ENCODE peak calls at places on chromosome 1, in nine cellular contexts. One of them, this sample, is unnamed.

GRCh38 chr1:34808051-34808810 is 15.4 kb downstream of the GJA4 start:
- DNase-seq in midbrain: no peak
- DNase-seq in stimulated activated CD8-positive, alpha-beta memory T cell treated with anti-CD3 and anti-CD28 coated beads, Interleukin-4, amount 100 ng/mL, for 24 hours: no peak
- DNase-seq in posterior vena cava: no peak
- DNase-seq in left colon: no peak
- DNase-seq in thoracic aorta: no peak
- DNase-seq in Jurkat, Clone E6-1: no peak
- DNase-seq in stimulated activated CD4-positive, alpha-beta T cell treated with anti-CD3 and anti-CD28 coated beads, Interleukin-15, amount 100 ng/mL, for 24 hours: no peak
- DNase-seq in lung microvascular endothelial cell: no peak
- DNase-seq in this sample: no peak

GRCh38 chr1:226644541-226645176 is 94.4 kb downstream of the ITPKB start:
- DNase-seq in midbrain: no peak
- DNase-seq in stimulated activated CD8-positive, alpha-beta memory T cell treated with anti-CD3 and anti-CD28 coated beads, Interleukin-4, amount 100 ng/mL, for 24 hours: no peak
- DNase-seq in posterior vena cava: peak
- DNase-seq in left colon: peak
- DNase-seq in thoracic aorta: no peak
- DNase-seq in Jurkat, Clone E6-1: no peak
- DNase-seq in stimulated activated CD4-positive, alpha-beta T cell treated with anti-CD3 and anti-CD28 coated beads, Interleukin-15, amount 100 ng/mL, for 24 hours: peak
- DNase-seq in lung microvascular endothelial cell: no peak
- DNase-seq in this sample: no peak

GRCh38 chr1:21882721-21883415 is 54.2 kb downstream of the HSPG2 start:
- DNase-seq in midbrain: no peak
- DNase-seq in stimulated activated CD8-positive, alpha-beta memory T cell treated with anti-CD3 and anti-CD28 coated beads, Interleukin-4, amount 100 ng/mL, for 24 hours: no peak
- DNase-seq in posterior vena cava: no peak
- DNase-seq in left colon: no peak
- DNase-seq in thoracic aorta: no peak
- DNase-seq in Jurkat, Clone E6-1: no peak
- DNase-seq in stimulated activated CD4-positive, alpha-beta T cell treated with anti-CD3 and anti-CD28 coated beads, Interleukin-15, amount 100 ng/mL, for 24 hours: no peak
- DNase-seq in lung microvascular endothelial cell: no peak
- DNase-seq in this sample: no peak

GRCh38 chr1:35808376-35809155 is 750 bp downstream of the AGO4 start:
- DNase-seq in midbrain: peak
- DNase-seq in stimulated activated CD8-positive, alpha-beta memory T cell treated with anti-CD3 and anti-CD28 coated beads, Interleukin-4, amount 100 ng/mL, for 24 hours: no peak
- DNase-seq in posterior vena cava: peak
- DNase-seq in left colon: peak
- DNase-seq in thoracic aorta: no peak
- DNase-seq in Jurkat, Clone E6-1: no peak
- DNase-seq in stimulated activated CD4-positive, alpha-beta T cell treated with anti-CD3 and anti-CD28 coated beads, Interleukin-15, amount 100 ng/mL, for 24 hours: peak
- DNase-seq in lung microvascular endothelial cell: peak
- DNase-seq in this sample: peak

GRCh38 chr1:204569478-204569877 is 53.3 kb downstream of the MDM4 start:
- DNase-seq in midbrain: no peak
- DNase-seq in stimulated activated CD8-positive, alpha-beta memory T cell treated with anti-CD3 and anti-CD28 coated beads, Interleukin-4, amount 100 ng/mL, for 24 hours: no peak
- DNase-seq in posterior vena cava: no peak
- DNase-seq in left colon: no peak
- DNase-seq in thoracic aorta: no peak
- DNase-seq in Jurkat, Clone E6-1: no peak
- DNase-seq in stimulated activated CD4-positive, alpha-beta T cell treated with anti-CD3 and anti-CD28 coated beads, Interleukin-15, amount 100 ng/mL, for 24 hours: no peak
- DNase-seq in lung microvascular endothelial cell: no peak
- DNase-seq in this sample: no peak

GRCh38 chr1:230864441-230864840 is 3.9 kb downstream of the C1orf198 start:
- DNase-seq in midbrain: no peak
- DNase-seq in stimulated activated CD8-positive, alpha-beta memory T cell treated with anti-CD3 and anti-CD28 coated beads, Interleukin-4, amount 100 ng/mL, for 24 hours: no peak
- DNase-seq in posterior vena cava: no peak
- DNase-seq in left colon: no peak
- DNase-seq in thoracic aorta: no peak
- DNase-seq in Jurkat, Clone E6-1: no peak
- DNase-seq in stimulated activated CD4-positive, alpha-beta T cell treated with anti-CD3 and anti-CD28 coated beads, Interleukin-15, amount 100 ng/mL, for 24 hours: no peak
- DNase-seq in lung microvascular endothelial cell: no peak
- DNase-seq in this sample: no peak

GRCh38 chr1:113453771-113454083 is 63.4 kb downstream of the MAGI3 start:
- DNase-seq in midbrain: no peak
- DNase-seq in stimulated activated CD8-positive, alpha-beta memory T cell treated with anti-CD3 and anti-CD28 coated beads, Interleukin-4, amount 100 ng/mL, for 24 hours: no peak
- DNase-seq in posterior vena cava: no peak
- DNase-seq in left colon: no peak
- DNase-seq in thoracic aorta: no peak
- DNase-seq in Jurkat, Clone E6-1: no peak
- DNase-seq in stimulated activated CD4-positive, alpha-beta T cell treated with anti-CD3 and anti-CD28 coated beads, Interleukin-15, amount 100 ng/mL, for 24 hours: no peak
- DNase-seq in lung microvascular endothelial cell: no peak
- DNase-seq in this sample: no peak

GRCh38 chr1:96804649-96805048 is 83.1 kb downstream of the PTBP2 start:
- DNase-seq in midbrain: no peak
- DNase-seq in stimulated activated CD8-positive, alpha-beta memory T cell treated with anti-CD3 and anti-CD28 coated beads, Interleukin-4, amount 100 ng/mL, for 24 hours: no peak
- DNase-seq in posterior vena cava: no peak
- DNase-seq in left colon: no peak
- DNase-seq in thoracic aorta: no peak
- DNase-seq in Jurkat, Clone E6-1: no peak
- DNase-seq in stimulated activated CD4-positive, alpha-beta T cell treated with anti-CD3 and anti-CD28 coated beads, Interleukin-15, amount 100 ng/mL, for 24 hours: no peak
- DNase-seq in lung microvascular endothelial cell: peak
- DNase-seq in this sample: no peak

GRCh38 chr1:228737613-228738012 is 2.3 kb downstream of the RHOU start:
- DNase-seq in midbrain: no peak
- DNase-seq in stimulated activated CD8-positive, alpha-beta memory T cell treated with anti-CD3 and anti-CD28 coated beads, Interleukin-4, amount 100 ng/mL, for 24 hours: no peak
- DNase-seq in posterior vena cava: no peak
- DNase-seq in left colon: peak
- DNase-seq in thoracic aorta: no peak
- DNase-seq in Jurkat, Clone E6-1: no peak
- DNase-seq in stimulated activated CD4-positive, alpha-beta T cell treated with anti-CD3 and anti-CD28 coated beads, Interleukin-15, amount 100 ng/mL, for 24 hours: no peak
- DNase-seq in lung microvascular endothelial cell: no peak
- DNase-seq in this sample: no peak

GRCh38 chr1:9439074-9439761 is 100.0 kb upstream of the SLC25A33 start:
- DNase-seq in midbrain: no peak
- DNase-seq in stimulated activated CD8-positive, alpha-beta memory T cell treated with anti-CD3 and anti-CD28 coated beads, Interleukin-4, amount 100 ng/mL, for 24 hours: no peak
- DNase-seq in posterior vena cava: no peak
- DNase-seq in left colon: peak
- DNase-seq in thoracic aorta: no peak
- DNase-seq in Jurkat, Clone E6-1: no peak
- DNase-seq in stimulated activated CD4-positive, alpha-beta T cell treated with anti-CD3 and anti-CD28 coated beads, Interleukin-15, amount 100 ng/mL, for 24 hours: no peak
- DNase-seq in lung microvascular endothelial cell: no peak
- DNase-seq in this sample: peak

GRCh38 chr1:68221971-68222355 is 10.4 kb downstream of the WLS start:
- DNase-seq in midbrain: no peak
- DNase-seq in stimulated activated CD8-positive, alpha-beta memory T cell treated with anti-CD3 and anti-CD28 coated beads, Interleukin-4, amount 100 ng/mL, for 24 hours: no peak
- DNase-seq in posterior vena cava: no peak
- DNase-seq in left colon: no peak
- DNase-seq in thoracic aorta: no peak
- DNase-seq in Jurkat, Clone E6-1: no peak
- DNase-seq in stimulated activated CD4-positive, alpha-beta T cell treated with anti-CD3 and anti-CD28 coated beads, Interleukin-15, amount 100 ng/mL, for 24 hours: no peak
- DNase-seq in lung microvascular endothelial cell: peak
- DNase-seq in this sample: no peak

GRCh38 chr1:206544562-206545257 is 37.4 kb downstream of the RASSF5 start:
- DNase-seq in midbrain: peak
- DNase-seq in stimulated activated CD8-positive, alpha-beta memory T cell treated with anti-CD3 and anti-CD28 coated beads, Interleukin-4, amount 100 ng/mL, for 24 hours: peak
- DNase-seq in posterior vena cava: peak
- DNase-seq in left colon: no peak
- DNase-seq in thoracic aorta: peak
- DNase-seq in Jurkat, Clone E6-1: peak
- DNase-seq in stimulated activated CD4-positive, alpha-beta T cell treated with anti-CD3 and anti-CD28 coated beads, Interleukin-15, amount 100 ng/mL, for 24 hours: peak
- DNase-seq in lung microvascular endothelial cell: peak
- DNase-seq in this sample: peak

GRCh38 chr1:83547903-83548302 is 451.0 kb downstream of the TTLL7 start:
- DNase-seq in midbrain: no peak
- DNase-seq in stimulated activated CD8-positive, alpha-beta memory T cell treated with anti-CD3 and anti-CD28 coated beads, Interleukin-4, amount 100 ng/mL, for 24 hours: no peak
- DNase-seq in posterior vena cava: no peak
- DNase-seq in left colon: no peak
- DNase-seq in thoracic aorta: no peak
- DNase-seq in Jurkat, Clone E6-1: no peak
- DNase-seq in stimulated activated CD4-positive, alpha-beta T cell treated with anti-CD3 and anti-CD28 coated beads, Interleukin-15, amount 100 ng/mL, for 24 hours: no peak
- DNase-seq in lung microvascular endothelial cell: no peak
- DNase-seq in this sample: peak

GRCh38 chr1:230105754-230106625 is 39.0 kb downstream of the GALNT2 start:
- DNase-seq in midbrain: no peak
- DNase-seq in stimulated activated CD8-positive, alpha-beta memory T cell treated with anti-CD3 and anti-CD28 coated beads, Interleukin-4, amount 100 ng/mL, for 24 hours: no peak
- DNase-seq in posterior vena cava: no peak
- DNase-seq in left colon: no peak
- DNase-seq in thoracic aorta: no peak
- DNase-seq in Jurkat, Clone E6-1: no peak
- DNase-seq in stimulated activated CD4-positive, alpha-beta T cell treated with anti-CD3 and anti-CD28 coated beads, Interleukin-15, amount 100 ng/mL, for 24 hours: no peak
- DNase-seq in lung microvascular endothelial cell: peak
- DNase-seq in this sample: peak

GRCh38 chr1:205672395-205672889 is 7.9 kb downstream of the SLC45A3 start:
- DNase-seq in midbrain: no peak
- DNase-seq in stimulated activated CD8-positive, alpha-beta memory T cell treated with anti-CD3 and anti-CD28 coated beads, Interleukin-4, amount 100 ng/mL, for 24 hours: no peak
- DNase-seq in posterior vena cava: no peak
- DNase-seq in left colon: no peak
- DNase-seq in thoracic aorta: no peak
- DNase-seq in Jurkat, Clone E6-1: no peak
- DNase-seq in stimulated activated CD4-positive, alpha-beta T cell treated with anti-CD3 and anti-CD28 coated beads, Interleukin-15, amount 100 ng/mL, for 24 hours: no peak
- DNase-seq in lung microvascular endothelial cell: no peak
- DNase-seq in this sample: no peak

GRCh38 chr1:101452825-101453224 is 216.0 kb downstream of the S1PR1 start:
- DNase-seq in midbrain: no peak
- DNase-seq in stimulated activated CD8-positive, alpha-beta memory T cell treated with anti-CD3 and anti-CD28 coated beads, Interleukin-4, amount 100 ng/mL, for 24 hours: no peak
- DNase-seq in posterior vena cava: no peak
- DNase-seq in left colon: no peak
- DNase-seq in thoracic aorta: no peak
- DNase-seq in Jurkat, Clone E6-1: no peak
- DNase-seq in stimulated activated CD4-positive, alpha-beta T cell treated with anti-CD3 and anti-CD28 coated beads, Interleukin-15, amount 100 ng/mL, for 24 hours: no peak
- DNase-seq in lung microvascular endothelial cell: no peak
- DNase-seq in this sample: peak

GRCh38 chr1:38014724-38015424 is 2.3 kb downstream of the UTP11 start:
- DNase-seq in midbrain: no peak
- DNase-seq in stimulated activated CD8-positive, alpha-beta memory T cell treated with anti-CD3 and anti-CD28 coated beads, Interleukin-4, amount 100 ng/mL, for 24 hours: no peak
- DNase-seq in posterior vena cava: peak
- DNase-seq in left colon: no peak
- DNase-seq in thoracic aorta: no peak
- DNase-seq in Jurkat, Clone E6-1: no peak
- DNase-seq in stimulated activated CD4-positive, alpha-beta T cell treated with anti-CD3 and anti-CD28 coated beads, Interleukin-15, amount 100 ng/mL, for 24 hours: no peak
- DNase-seq in lung microvascular endothelial cell: no peak
- DNase-seq in this sample: no peak

GRCh38 chr1:67005068-67005467 is 48.9 kb downstream of the SLC35D1 start:
- DNase-seq in midbrain: peak
- DNase-seq in stimulated activated CD8-positive, alpha-beta memory T cell treated with anti-CD3 and anti-CD28 coated beads, Interleukin-4, amount 100 ng/mL, for 24 hours: no peak
- DNase-seq in posterior vena cava: no peak
- DNase-seq in left colon: no peak
- DNase-seq in thoracic aorta: no peak
- DNase-seq in Jurkat, Clone E6-1: no peak
- DNase-seq in stimulated activated CD4-positive, alpha-beta T cell treated with anti-CD3 and anti-CD28 coated beads, Interleukin-15, amount 100 ng/mL, for 24 hours: no peak
- DNase-seq in lung microvascular endothelial cell: no peak
- DNase-seq in this sample: no peak

GRCh38 chr1:183284086-183284485 is 98.0 kb downstream of the LAMC2 start:
- DNase-seq in midbrain: no peak
- DNase-seq in stimulated activated CD8-positive, alpha-beta memory T cell treated with anti-CD3 and anti-CD28 coated beads, Interleukin-4, amount 100 ng/mL, for 24 hours: no peak
- DNase-seq in posterior vena cava: no peak
- DNase-seq in left colon: no peak
- DNase-seq in thoracic aorta: no peak
- DNase-seq in Jurkat, Clone E6-1: no peak
- DNase-seq in stimulated activated CD4-positive, alpha-beta T cell treated with anti-CD3 and anti-CD28 coated beads, Interleukin-15, amount 100 ng/mL, for 24 hours: no peak
- DNase-seq in lung microvascular endothelial cell: no peak
- DNase-seq in this sample: no peak

GRCh38 chr1:48058135-48058534 is 61.0 kb upstream of the TRABD2B start:
- DNase-seq in midbrain: no peak
- DNase-seq in stimulated activated CD8-positive, alpha-beta memory T cell treated with anti-CD3 and anti-CD28 coated beads, Interleukin-4, amount 100 ng/mL, for 24 hours: no peak
- DNase-seq in posterior vena cava: no peak
- DNase-seq in left colon: no peak
- DNase-seq in thoracic aorta: no peak
- DNase-seq in Jurkat, Clone E6-1: no peak
- DNase-seq in stimulated activated CD4-positive, alpha-beta T cell treated with anti-CD3 and anti-CD28 coated beads, Interleukin-15, amount 100 ng/mL, for 24 hours: no peak
- DNase-seq in lung microvascular endothelial cell: no peak
- DNase-seq in this sample: no peak

GRCh38 chr1:215045647-215046308 is 36.8 kb upstream of the KCNK2 start:
- DNase-seq in midbrain: no peak
- DNase-seq in stimulated activated CD8-positive, alpha-beta memory T cell treated with anti-CD3 and anti-CD28 coated beads, Interleukin-4, amount 100 ng/mL, for 24 hours: no peak
- DNase-seq in posterior vena cava: no peak
- DNase-seq in left colon: no peak
- DNase-seq in thoracic aorta: no peak
- DNase-seq in Jurkat, Clone E6-1: no peak
- DNase-seq in stimulated activated CD4-positive, alpha-beta T cell treated with anti-CD3 and anti-CD28 coated beads, Interleukin-15, amount 100 ng/mL, for 24 hours: no peak
- DNase-seq in lung microvascular endothelial cell: no peak
- DNase-seq in this sample: no peak

GRCh38 chr1:2227341-2228156 is 570 bp upstream of the SKI start:
- DNase-seq in midbrain: peak
- DNase-seq in stimulated activated CD8-positive, alpha-beta memory T cell treated with anti-CD3 and anti-CD28 coated beads, Interleukin-4, amount 100 ng/mL, for 24 hours: peak
- DNase-seq in posterior vena cava: peak
- DNase-seq in left colon: peak
- DNase-seq in thoracic aorta: peak
- DNase-seq in Jurkat, Clone E6-1: peak
- DNase-seq in stimulated activated CD4-positive, alpha-beta T cell treated with anti-CD3 and anti-CD28 coated beads, Interleukin-15, amount 100 ng/mL, for 24 hours: peak
- DNase-seq in lung microvascular endothelial cell: peak
- DNase-seq in this sample: peak

GRCh38 chr1:6831368-6831767 is 46.1 kb downstream of the CAMTA1 start:
- DNase-seq in midbrain: no peak
- DNase-seq in stimulated activated CD8-positive, alpha-beta memory T cell treated with anti-CD3 and anti-CD28 coated beads, Interleukin-4, amount 100 ng/mL, for 24 hours: no peak
- DNase-seq in posterior vena cava: no peak
- DNase-seq in left colon: no peak
- DNase-seq in thoracic aorta: no peak
- DNase-seq in Jurkat, Clone E6-1: no peak
- DNase-seq in stimulated activated CD4-positive, alpha-beta T cell treated with anti-CD3 and anti-CD28 coated beads, Interleukin-15, amount 100 ng/mL, for 24 hours: no peak
- DNase-seq in lung microvascular endothelial cell: no peak
- DNase-seq in this sample: no peak